ENCODE peak calls at places on chromosomes 16 and 17, in four cellular contexts. B is AG04449, R is foreskin fibroblast, U is cardiac fibroblast. P is an unnamed sample.
A peak's percentile ranks its signal among the peaks of the same experiment; 100 is the strongest.

GRCh38 chr16:22314661-22315626 is 17.7 kb downstream of the POLR3E start:
- DNase-seq in B (no peak), R (no peak), U (no peak), P (no peak)

GRCh38 chr17:34644941-34645550 is 65.7 kb downstream of the TMEM132E start:
- DNase-seq in B (no peak), R (no peak), U (no peak), P (no peak)

GRCh38 chr17:48883171-48883570 is 9.4 kb upstream of the ATP5MC1 start:
- DNase-seq in B (no peak), R (no peak), U (no peak), P (no peak)

GRCh38 chr17:57876023-57876865 is 26.4 kb upstream of the MRPS23 start:
- DNase-seq in B (no peak), R (no peak), U (no peak), P (no peak)

GRCh38 chr16:56589141-56590039 is at the start of gene MT3:
- DNase-seq in B (no peak), R (peak; percentile 43), U (peak; percentile 11), P (peak; percentile 30)

GRCh38 chr16:4788489-4788889 is 344 bp upstream of the SEPTIN12 start:
- DNase-seq in B (no peak), R (no peak), U (no peak), P (no peak)

GRCh38 chr16:65908568-65908967 is 457.9 kb upstream of the CDH5 start:
- DNase-seq in B (no peak), R (no peak), U (no peak), P (no peak)

GRCh38 chr16:9256196-9256595 is 164.8 kb downstream of the HAPSTR1 start:
- DNase-seq in B (no peak), R (no peak), U (no peak), P (peak; percentile 15)

GRCh38 chr17:52136173-52136572 is 22.3 kb downstream of the CA10 start:
- DNase-seq in B (no peak), R (no peak), U (no peak), P (no peak)

GRCh38 chr16:23496826-23497542 is 13.3 kb downstream of the GGA2 start:
- DNase-seq in B (no peak), R (peak; percentile 73), U (peak; percentile 67), P (peak; percentile 75)

GRCh38 chr16:5928476-5929055 is 831.0 kb upstream of the EEF2KMT start:
- DNase-seq in B (no peak), R (no peak), U (no peak), P (no peak)

GRCh38 chr17:57834146-57834741 is 15.6 kb downstream of the MRPS23 start:
- DNase-seq in B (no peak), R (peak; percentile 74), U (no peak), P (no peak)

GRCh38 chr16:56641166-56641565 is 2.7 kb downstream of the MT1A start:
- DNase-seq in B (no peak), R (no peak), U (no peak), P (no peak)

GRCh38 chr17:15388356-15389046 is 47.1 kb upstream of the TEKT3 start:
- DNase-seq in B (no peak), R (no peak), U (no peak), P (no peak)

GRCh38 chr16:23967018-23967417 is 131.2 kb downstream of the PRKCB start:
- DNase-seq in B (no peak), R (no peak), U (no peak), P (no peak)

GRCh38 chr16:59907671-59908070 is 1173.6 kb upstream of the GOT2 start:
- DNase-seq in B (no peak), R (no peak), U (no peak), P (no peak)

GRCh38 chr16:52547001-52547833 is at the start of gene TOX3:
- DNase-seq in B (no peak), R (no peak), U (no peak), P (no peak)

GRCh38 chr16:2081201-2081600 is 33.4 kb downstream of the TSC2 start:
- DNase-seq in B (no peak), R (no peak), U (no peak), P (no peak)

GRCh38 chr16:27424772-27425498 is 23.0 kb downstream of the IL21R start:
- DNase-seq in B (no peak), R (no peak), U (no peak), P (no peak)

GRCh38 chr17:50956750-50957523 is 90.8 kb upstream of the TOB1 start:
- DNase-seq in B (no peak), R (peak; percentile 73), U (peak; percentile 67), P (peak; percentile 59)

GRCh38 chr17:73257516-73257915 is 4.2 kb downstream of the CPSF4L start:
- DNase-seq in B (no peak), R (no peak), U (no peak), P (no peak)

GRCh38 chr16:83068686-83069085 is 441.9 kb downstream of the CDH13 start:
- DNase-seq in B (no peak), R (peak; percentile 26), U (peak; percentile 68), P (peak; percentile 86)

GRCh38 chr16:85908444-85908843 is 9.5 kb downstream of the IRF8 start:
- DNase-seq in B (no peak), R (no peak), U (no peak), P (no peak)

GRCh38 chr16:20611350-20611902 is 35.3 kb upstream of the ACSM2B start:
- DNase-seq in B (no peak), R (no peak), U (no peak), P (no peak)

GRCh38 chr17:49691677-49692191 is 13.8 kb upstream of the SPOP start:
- DNase-seq in B (no peak), R (no peak), U (peak; percentile 28), P (no peak)

GRCh38 chr16:49643429-49644142 is 212.3 kb downstream of the ZNF423 start:
- DNase-seq in B (peak; percentile 86), R (peak; percentile 89), U (peak; percentile 93), P (peak; percentile 58)

GRCh38 chr16:89426736-89427525 is 63.4 kb downstream of the ANKRD11 start:
- DNase-seq in B (no peak), R (peak; percentile 30), U (no peak), P (no peak)

GRCh38 chr17:43940630-43941029 is 1.6 kb downstream of the PPY start:
- DNase-seq in B (no peak), R (peak; percentile 60), U (peak; percentile 38), P (peak; percentile 40)

GRCh38 chr16:88059701-88060386 is 108.6 kb downstream of the BANP start:
- DNase-seq in B (no peak), R (no peak), U (no peak), P (no peak)

GRCh38 chr16:70511833-70512232 is 11.5 kb downstream of the COG4 start:
- DNase-seq in B (no peak), R (no peak), U (no peak), P (no peak)

GRCh38 chr17:3865166-3865565 is 19.1 kb upstream of the NCBP3 start:
- DNase-seq in B (no peak), R (peak; percentile 72), U (peak; percentile 64), P (peak; percentile 19)